ENCODE peak calls at places on chromosomes 1 and 21, in five cellular contexts. One of them, this sample, is unnamed.

GRCh38 chr1:223045164-223045957 is 97.7 kb downstream of the TLR5 start:
- DNase-seq in NCI-H1694 treated with DMSO at 0.1 percent for 48 hours: no peak
- DNase-seq in GM04504: no peak
- DNase-seq in activated CD4-positive, alpha-beta T cell treated with anti-CD3 and anti-CD28 coated beads for 1 hour: no peak
- DNase-seq in prostate gland: no peak
- DNase-seq in this sample: no peak

GRCh38 chr1:37393585-37394120 is 80.7 kb upstream of the ZC3H12A start:
- DNase-seq in NCI-H1694 treated with DMSO at 0.1 percent for 48 hours: no peak
- DNase-seq in GM04504: no peak
- DNase-seq in activated CD4-positive, alpha-beta T cell treated with anti-CD3 and anti-CD28 coated beads for 1 hour: no peak
- DNase-seq in prostate gland: no peak
- DNase-seq in this sample: no peak

GRCh38 chr1:196609114-196609737 is 986 bp upstream of the KCNT2 start:
- DNase-seq in NCI-H1694 treated with DMSO at 0.1 percent for 48 hours: peak; percentile 91
- DNase-seq in GM04504: no peak
- DNase-seq in activated CD4-positive, alpha-beta T cell treated with anti-CD3 and anti-CD28 coated beads for 1 hour: no peak
- DNase-seq in prostate gland: no peak
- DNase-seq in this sample: no peak

GRCh38 chr1:180451504-180451903 is 50.9 kb downstream of the ACBD6 start:
- DNase-seq in NCI-H1694 treated with DMSO at 0.1 percent for 48 hours: no peak
- DNase-seq in GM04504: no peak
- DNase-seq in activated CD4-positive, alpha-beta T cell treated with anti-CD3 and anti-CD28 coated beads for 1 hour: no peak
- DNase-seq in prostate gland: no peak
- DNase-seq in this sample: no peak

GRCh38 chr1:183987593-183988318 is 49.8 kb downstream of the COLGALT2 start:
- DNase-seq in NCI-H1694 treated with DMSO at 0.1 percent for 48 hours: no peak
- DNase-seq in GM04504: no peak
- DNase-seq in activated CD4-positive, alpha-beta T cell treated with anti-CD3 and anti-CD28 coated beads for 1 hour: no peak
- DNase-seq in prostate gland: no peak
- DNase-seq in this sample: no peak

GRCh38 chr1:58116284-58116683 is 430.2 kb downstream of the OMA1 start:
- DNase-seq in NCI-H1694 treated with DMSO at 0.1 percent for 48 hours: no peak
- DNase-seq in GM04504: no peak
- DNase-seq in activated CD4-positive, alpha-beta T cell treated with anti-CD3 and anti-CD28 coated beads for 1 hour: no peak
- DNase-seq in prostate gland: no peak
- DNase-seq in this sample: no peak

GRCh38 chr1:229893762-229894444 is 173.1 kb upstream of the GALNT2 start:
- DNase-seq in NCI-H1694 treated with DMSO at 0.1 percent for 48 hours: no peak
- DNase-seq in GM04504: no peak
- DNase-seq in activated CD4-positive, alpha-beta T cell treated with anti-CD3 and anti-CD28 coated beads for 1 hour: no peak
- DNase-seq in prostate gland: no peak
- DNase-seq in this sample: no peak

GRCh38 chr1:201119206-201119814 is 7.1 kb upstream of the CACNA1S start:
- DNase-seq in NCI-H1694 treated with DMSO at 0.1 percent for 48 hours: peak; percentile 11
- DNase-seq in GM04504: no peak
- DNase-seq in activated CD4-positive, alpha-beta T cell treated with anti-CD3 and anti-CD28 coated beads for 1 hour: peak; percentile 15
- DNase-seq in prostate gland: no peak
- DNase-seq in this sample: no peak

GRCh38 chr21:40516336-40516735 is 330.6 kb downstream of the DSCAM start:
- DNase-seq in NCI-H1694 treated with DMSO at 0.1 percent for 48 hours: no peak
- DNase-seq in GM04504: no peak
- DNase-seq in activated CD4-positive, alpha-beta T cell treated with anti-CD3 and anti-CD28 coated beads for 1 hour: no peak
- DNase-seq in prostate gland: no peak
- DNase-seq in this sample: no peak

GRCh38 chr1:169184812-169185211 is 78.3 kb downstream of the ATP1B1 start:
- DNase-seq in NCI-H1694 treated with DMSO at 0.1 percent for 48 hours: no peak
- DNase-seq in GM04504: no peak
- DNase-seq in activated CD4-positive, alpha-beta T cell treated with anti-CD3 and anti-CD28 coated beads for 1 hour: no peak
- DNase-seq in prostate gland: no peak
- DNase-seq in this sample: no peak

GRCh38 chr1:32870615-32871363 is at the start of gene FNDC5:
- DNase-seq in NCI-H1694 treated with DMSO at 0.1 percent for 48 hours: no peak
- DNase-seq in GM04504: no peak
- DNase-seq in activated CD4-positive, alpha-beta T cell treated with anti-CD3 and anti-CD28 coated beads for 1 hour: no peak
- DNase-seq in prostate gland: no peak
- DNase-seq in this sample: no peak